ENCODE peak calls at places on chromosome 10, in four cellular contexts. F, R, A and B are unnamed samples.
A peak's percentile ranks its signal among the peaks of the same experiment; 100 is the strongest.

GRCh38 chr10:76086571-76087260 is 655.3 kb downstream of the LRMDA start:
- DNase-seq in F (peak; percentile 97), R (no peak), A (no peak), B (peak; percentile 92)

GRCh38 chr10:103265712-103266329 is 11.1 kb upstream of the INA start:
- DNase-seq in F (peak; percentile 38), R (no peak), A (no peak), B (peak; percentile 62)

GRCh38 chr10:8042864-8043568 is 11.5 kb upstream of the GATA3 start:
- DNase-seq in F (no peak), R (no peak), A (no peak), B (no peak)

GRCh38 chr10:31929986-31930675 is 1.5 kb upstream of the ARHGAP12 start:
- DNase-seq in F (no peak), R (no peak), A (no peak), B (peak; percentile 51)

GRCh38 chr10:103645141-103646054 is 151.9 kb downstream of the NEURL1 start:
- DNase-seq in F (no peak), R (no peak), A (peak; percentile 53), B (peak; percentile 95)

GRCh38 chr10:125024496-125025234 is 82.7 kb downstream of the ZRANB1 start:
- DNase-seq in F (no peak), R (peak; percentile 34), A (no peak), B (no peak)

GRCh38 chr10:88783734-88784133 is 18.8 kb upstream of the LIPM start:
- DNase-seq in F (no peak), R (no peak), A (no peak), B (peak; percentile 72)

GRCh38 chr10:6062101-6062771 is at the start of gene IL2RA:
- DNase-seq in F (no peak), R (no peak), A (no peak), B (no peak)

GRCh38 chr10:132684164-132684891 is 101.6 kb downstream of the NKX6-2 start:
- DNase-seq in F (no peak), R (no peak), A (no peak), B (peak; percentile 69)

GRCh38 chr10:43252785-43253341 is 14.0 kb downstream of the RASGEF1A start:
- DNase-seq in F (no peak), R (no peak), A (peak; percentile 11), B (no peak)

GRCh38 chr10:7789390-7789789 is 1.4 kb downstream of the ATP5F1C start:
- DNase-seq in F (no peak), R (no peak), A (peak; percentile 49), B (peak; percentile 61)

GRCh38 chr10:78450239-78450638 is 416.6 kb downstream of the RPS24 start:
- DNase-seq in F (no peak), R (no peak), A (no peak), B (no peak)

GRCh38 chr10:123561145-123561448 is 105.1 kb upstream of the GPR26 start:
- DNase-seq in F (no peak), R (no peak), A (no peak), B (no peak)

GRCh38 chr10:22606164-22606614 is 108.2 kb downstream of the PIP4K2A start:
- DNase-seq in F (peak; percentile 39), R (no peak), A (no peak), B (peak; percentile 98)

GRCh38 chr10:57535306-57535705 is 732.4 kb downstream of the IPMK start:
- DNase-seq in F (no peak), R (no peak), A (no peak), B (no peak)

GRCh38 chr10:112835933-112836564 is 114.0 kb upstream of the TCF7L2 start:
- DNase-seq in F (no peak), R (no peak), A (peak; percentile 38), B (no peak)

GRCh38 chr10:89966211-89966610 is 264.8 kb downstream of the KIF20B start:
- DNase-seq in F (no peak), R (no peak), A (no peak), B (no peak)

GRCh38 chr10:45408421-45409319 is 34.7 kb downstream of the ALOX5 start:
- DNase-seq in F (no peak), R (no peak), A (no peak), B (no peak)

GRCh38 chr10:102669206-102670064 is 25.2 kb downstream of the TRIM8 start:
- DNase-seq in F (no peak), R (no peak), A (peak; percentile 65), B (peak; percentile 76)